ENCODE peak calls at places on chromosomes 12 and 14, in four cellular contexts. I, G, K and M are unnamed samples.

GRCh38 chr12:27682534-27682933 is 13.7 kb upstream of the REP15 start:
- DNase-seq in K (no peak), G (no peak), I (no peak), M (no peak)

GRCh38 chr12:48826209-48826855 is 8.0 kb downstream of the CACNB3 start:
- DNase-seq in K (no peak), G (no peak), I (no peak), M (no peak)

GRCh38 chr14:75418779-75419768 is 8.7 kb upstream of the JDP2 start:
- DNase-seq in K (peak; percentile 79), G (no peak), I (no peak), M (no peak)

GRCh38 chr14:89504602-89505320 is 87.7 kb upstream of the FOXN3 start:
- DNase-seq in I (peak; percentile 44), G (no peak), K (no peak), M (no peak)

GRCh38 chr14:68616255-68616902 is 176.5 kb downstream of the ZFP36L1 start:
- DNase-seq in G (no peak), I (no peak), K (no peak), M (no peak)

GRCh38 chr14:81384900-81385299 is 15.2 kb downstream of the STON2 start:
- DNase-seq in K (no peak), I (no peak), G (no peak), M (no peak)

GRCh38 chr12:92340441-92341332 is 195.0 kb upstream of the BTG1 start:
- DNase-seq in I (no peak), K (no peak), G (no peak), M (no peak)

GRCh38 chr14:92619671-92620437 is 106.3 kb downstream of the RIN3 start:
- DNase-seq in K (no peak), I (no peak), G (no peak), M (no peak)

GRCh38 chr14:64880382-64881121 is 845 bp upstream of the SPTB start:
- DNase-seq in G (peak; percentile 57), I (peak; percentile 14), K (no peak), M (no peak)

GRCh38 chr12:50647031-50647430 is 116.9 kb upstream of the ATF1 start:
- DNase-seq in K (no peak), I (no peak), G (no peak), M (no peak)

GRCh38 chr12:116236148-116236731 is 41.3 kb downstream of the MED13L start:
- DNase-seq in G (peak; percentile 57), I (peak; percentile 39), K (no peak), M (no peak)

GRCh38 chr14:51479584-51480305 is 172.0 kb upstream of the FRMD6 start:
- DNase-seq in G (no peak), I (no peak), K (no peak), M (no peak)

GRCh38 chr12:108167974-108168373 is 38.9 kb downstream of the WSCD2 start:
- DNase-seq in I (no peak), G (no peak), K (no peak), M (no peak)

GRCh38 chr12:65163755-65164154 is 5.6 kb upstream of the LEMD3 start:
- DNase-seq in G (no peak), K (no peak), I (no peak), M (no peak)

GRCh38 chr14:30651934-30652333 is 29.8 kb downstream of the SCFD1 start:
- DNase-seq in I (no peak), K (no peak), G (no peak), M (no peak)

GRCh38 chr12:14841761-14842160 is 1.6 kb downstream of the ART4 start:
- DNase-seq in K (no peak), I (peak; percentile 87), G (peak; percentile 87), M (no peak)

GRCh38 chr12:3200032-3200617 is 122.9 kb downstream of the TSPAN9 start:
- DNase-seq in K (peak; percentile 70), I (peak; percentile 43), G (no peak), M (no peak)

GRCh38 chr12:80353254-80353653 is 90.8 kb upstream of the PTPRQ start:
- DNase-seq in I (no peak), K (no peak), G (no peak), M (no peak)

GRCh38 chr14:53929871-53930685 is 26.5 kb downstream of the BMP4 start:
- DNase-seq in K (no peak), G (no peak), I (no peak), M (no peak)

GRCh38 chr14:20714593-20715250 is 26.2 kb downstream of the ANG start:
- DNase-seq in I (peak; percentile 84), K (no peak), G (peak; percentile 60), M (no peak)

GRCh38 chr14:21539154-21539940 is 13.2 kb upstream of the SALL2 start:
- DNase-seq in G (no peak), I (no peak), K (no peak), M (no peak)

GRCh38 chr12:39958377-39958776 is 147.5 kb downstream of the SLC2A13 start:
- DNase-seq in G (no peak), K (no peak), I (no peak), M (no peak)

GRCh38 chr14:29724991-29725390 is 202.7 kb downstream of the PRKD1 start:
- DNase-seq in K (no peak), G (no peak), I (peak; percentile 53), M (no peak)

GRCh38 chr12:11174022-11174421 is 3.0 kb downstream of the SMIM10L1 start:
- DNase-seq in G (no peak), K (no peak), I (no peak), M (no peak)

GRCh38 chr12:120488057-120488660 is 7.8 kb upstream of the DYNLL1 start:
- DNase-seq in K (no peak), G (no peak), I (no peak), M (no peak)

GRCh38 chr12:101854747-101855146 is 22.6 kb upstream of the DRAM1 start:
- DNase-seq in K (no peak), G (no peak), I (no peak), M (no peak)
- H3K4me3 ChIP-seq in K (no peak overlapping the region), G (no peak overlapping the region), I (no peak overlapping the region), M (no peak overlapping the region)

DNA sequence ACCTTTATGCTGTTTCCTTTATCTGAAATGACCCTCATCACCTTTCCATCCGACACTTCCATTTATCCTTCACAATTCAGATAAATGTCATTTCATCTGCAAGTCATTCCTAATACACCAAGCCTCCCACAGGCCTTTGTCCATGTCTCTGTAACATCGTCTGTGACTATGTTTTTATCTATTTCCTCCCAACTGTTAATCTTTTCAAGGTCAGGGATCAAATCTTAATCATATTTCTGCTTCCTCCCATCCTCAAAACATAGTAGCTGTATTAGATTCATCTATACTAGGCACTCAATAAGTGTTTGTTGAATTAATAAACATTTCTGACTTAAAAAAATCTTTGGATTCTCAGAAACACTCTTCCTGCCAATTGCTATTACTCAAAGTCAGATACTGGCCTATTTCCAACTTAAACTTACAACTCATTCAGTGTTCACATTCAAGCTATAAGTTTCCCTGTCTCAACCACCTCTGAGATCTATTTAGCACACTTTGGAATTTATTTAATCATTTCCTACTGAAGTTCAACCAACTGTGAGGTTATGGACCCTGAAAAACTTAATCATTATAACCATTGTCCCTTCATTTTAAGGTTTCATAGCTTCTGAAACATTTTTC is 100.2 kb upstream of the ALX1 start:
- DNase-seq in G (no peak), I (no peak), K (no peak), M (no peak)
- TF ChIP-seq POLR2A in G (no peak), I (no peak), K (no peak), M (no peak)

GRCh38 chr12:93813972-93814821 is 137.0 kb downstream of the CRADD start:
- DNase-seq in I (peak; percentile 80), G (peak; percentile 89), K (no peak), M (no peak)
- H3K4me1 ChIP-seq in I (peaks cover 37% of the 10 kb centered on the region), G (peaks cover 20% of the 10 kb centered on the region), K (peaks cover 5% of the 10 kb centered on the region), M (peaks cover 83% of the 10 kb centered on the region)

GRCh38 chr12:32257695-32258496 is 141.5 kb upstream of the FGD4 start:
- DNase-seq in G (no peak), K (no peak), I (no peak), M (no peak)
- H3K4me3 ChIP-seq in G (no peak overlapping the region), K (no peak overlapping the region), I (no peak overlapping the region), M (no peak overlapping the region)

GRCh38 chr12:57005980-57006808 is at the start of gene ZBTB39:
- DNase-seq in G (peak; percentile 65), I (peak; percentile 45), K (no peak), M (no peak)
- TF ChIP-seq POLR2A in G (peak; percentile 34), I (no peak), K (peak; percentile 69), M (no peak)

GRCh38 chr14:62585247-62585646 is 460.0 kb downstream of the KCNH5 start:
- DNase-seq in I (no peak), K (no peak), G (no peak), M (no peak)
- H3K4me1 ChIP-seq in I (no peaks in the 10 kb centered on the region), K (no peaks in the 10 kb centered on the region), G (no peaks in the 10 kb centered on the region), M (no peaks in the 10 kb centered on the region)

GRCh38 chr12:130917607-130918006 is 36.1 kb upstream of the ADGRD1 start:
- DNase-seq in I (no peak), K (no peak), G (no peak), M (no peak)
- H3K4me3 ChIP-seq in I (no peak overlapping the region), K (no peak overlapping the region), G (no peak overlapping the region), M (no peak overlapping the region)

DNA sequence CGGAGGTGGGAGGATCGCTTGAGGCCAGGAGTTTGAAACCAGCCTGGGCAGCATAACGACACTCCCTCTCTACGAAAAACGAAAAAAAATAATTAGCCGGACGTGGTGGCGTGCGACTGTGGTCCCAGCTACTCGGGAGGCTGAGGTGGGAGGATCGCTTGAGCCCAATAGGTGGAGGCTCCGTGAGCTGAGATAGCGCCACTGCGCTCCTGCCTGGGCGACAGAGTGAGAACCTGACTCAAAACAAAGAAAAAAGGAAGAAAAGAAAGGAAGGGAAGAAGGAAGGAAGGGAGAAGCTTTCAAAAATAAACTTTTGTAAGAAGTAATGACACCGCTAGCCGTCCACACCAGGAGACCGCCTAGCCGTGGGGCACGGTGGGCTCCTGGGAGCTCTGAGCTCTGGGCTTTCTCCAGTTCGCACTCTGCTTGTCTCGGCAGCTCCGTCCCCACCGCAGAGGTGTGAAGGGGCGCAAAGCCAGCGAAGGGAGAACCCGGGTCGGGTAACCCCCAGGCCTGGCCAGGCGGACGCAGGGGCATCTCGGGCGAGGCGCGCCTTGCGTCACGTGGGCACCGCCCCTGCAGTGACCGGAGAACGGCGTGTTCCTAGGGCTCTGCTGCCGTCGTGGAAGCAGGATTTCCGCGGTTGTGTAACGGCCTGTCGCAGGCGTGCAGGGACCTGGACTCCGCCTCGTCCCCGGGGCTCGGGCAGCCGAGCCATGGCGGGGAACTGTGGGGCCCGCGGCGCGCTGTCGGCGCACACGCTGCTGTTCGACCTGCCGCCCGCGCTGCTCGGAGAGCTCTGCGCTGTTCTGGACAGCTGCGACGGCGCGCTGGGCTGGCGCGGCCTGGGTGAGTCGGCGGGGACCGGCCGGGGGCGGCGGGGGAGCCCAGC is at the start of gene IRAK3:
- DNase-seq in G (peak; percentile 80), K (peak; percentile 1), I (peak; percentile 81), M (peak; percentile 13)
- TF ChIP-seq POLR2A in G (peak; percentile 91), K (no peak), I (peak; percentile 83), M (no peak)